ENCODE peak calls at places on chromosomes 4 and X, in five cellular contexts. M, B, J, O and K are unnamed samples.

GRCh38 chrX:149302705-149303104 is 202.4 kb downstream of the IDS start:
- DNase-seq in B (no peak), J (no peak), O (no peak), M (no peak), K (no peak)

GRCh38 chrX:21998037-21998436 is 34.1 kb upstream of the PHEX start:
- DNase-seq in B (no peak), J (no peak), O (no peak), M (no peak), K (no peak)

GRCh38 chrX:10166731-10167149 is 10.0 kb downstream of the CLCN4 start:
- DNase-seq in M (no peak), B (no peak), O (no peak), J (no peak), K (no peak)

GRCh38 chr4:47862297-47862696 is 24.4 kb upstream of the CORIN start:
- DNase-seq in M (no peak), J (no peak), B (no peak), O (no peak), K (no peak)

GRCh38 chrX:39728025-39728424 is 369.7 kb downstream of the BCOR start:
- DNase-seq in M (no peak), O (peak; percentile 68), J (peak; percentile 37), B (no peak), K (no peak)

GRCh38 chr4:181659202-181659601 is 584.0 kb upstream of the TENM3 start:
- DNase-seq in M (no peak), J (no peak), B (no peak), O (no peak), K (no peak)

GRCh38 chr4:140151700-140152014 is 2.3 kb downstream of the MAML3 start:
- DNase-seq in O (peak; percentile 90), B (peak; percentile 93), M (peak; percentile 83), J (peak; percentile 92), K (peak; percentile 53)

GRCh38 chrX:29172880-29173279 is 585.6 kb downstream of the IL1RAPL1 start:
- DNase-seq in J (no peak), B (no peak), O (no peak), M (no peak), K (no peak)

GRCh38 chr4:102196221-102196620 is 149.1 kb downstream of the SLC39A8 start:
- DNase-seq in M (no peak), O (no peak), J (no peak), B (no peak), K (peak; percentile 37)

GRCh38 chr4:98630804-98631454 is 27.5 kb downstream of the TSPAN5 start:
- DNase-seq in O (no peak), B (no peak), J (no peak), M (no peak), K (no peak)

GRCh38 chr4:27684501-27685077 is 823.9 kb downstream of the STIM2 start:
- DNase-seq in O (peak; percentile 71), J (peak; percentile 15), M (no peak), B (peak; percentile 81), K (peak; percentile 14)

GRCh38 chrX:47232803-47233332 is at the start of gene USP11:
- DNase-seq in B (peak; percentile 75), O (peak; percentile 81), J (peak; percentile 78), M (no peak), K (no peak)

GRCh38 chrX:136065044-136065671 is 79.9 kb downstream of the SLC9A6 start:
- DNase-seq in B (peak; percentile 5), M (peak; percentile 60), J (no peak), O (peak; percentile 86), K (peak; percentile 3)

GRCh38 chr4:83252782-83253405 is 31.7 kb downstream of the COQ2 start:
- DNase-seq in M (peak; percentile 65), B (peak; percentile 74), J (peak; percentile 36), O (peak; percentile 74), K (peak; percentile 55)

GRCh38 chr4:17103231-17103630 is 204.8 kb upstream of the LDB2 start:
- DNase-seq in O (no peak), J (no peak), B (no peak), M (no peak), K (peak; percentile 29)

GRCh38 chr4:3722446-3723231 is 43.5 kb upstream of the ADRA2C start:
- DNase-seq in M (no peak), O (no peak), B (no peak), J (no peak), K (no peak)

GRCh38 chr4:3721627-3722026 is 44.6 kb upstream of the ADRA2C start:
- DNase-seq in J (no peak), O (no peak), B (no peak), M (peak; percentile 77), K (no peak)

GRCh38 chr4:3721186-3721585 is 45.0 kb upstream of the ADRA2C start:
- DNase-seq in O (no peak), B (no peak), M (no peak), J (no peak), K (no peak)

GRCh38 chr4:3724319-3725231 is 41.6 kb upstream of the ADRA2C start:
- DNase-seq in J (no peak), M (no peak), B (peak; percentile 15), O (no peak), K (no peak)

DNA sequence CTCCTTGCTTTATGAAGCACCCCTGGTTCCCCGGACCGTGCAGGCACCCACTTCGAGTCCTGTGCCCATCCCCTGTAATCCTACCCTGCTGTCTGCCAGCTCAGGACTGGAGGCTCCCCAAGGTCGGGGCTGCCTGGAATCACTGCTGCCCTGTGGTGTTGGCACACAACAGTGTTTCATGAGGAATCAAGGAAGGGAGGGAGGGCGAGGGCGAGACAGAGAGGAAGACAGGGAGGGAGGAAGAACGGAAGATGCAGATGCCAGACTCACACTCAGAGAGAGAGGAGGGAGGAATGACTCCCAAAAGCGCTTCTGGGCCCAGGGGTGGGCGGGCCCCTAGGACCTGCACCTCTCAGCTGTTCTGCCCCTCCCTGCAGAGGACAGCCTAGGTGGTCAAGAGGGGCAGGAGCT is 42.9 kb upstream of the ADRA2C start:
- DNase-seq in O (no peak), M (peak; percentile 65), B (no peak), J (no peak), K (peak; percentile 44)
- H3K27me3 ChIP-seq in O (peaks cover 18% of the 10 kb centered on the region), M (no peaks in the 10 kb centered on the region), B (peaks cover 46% of the 10 kb centered on the region), J (no peaks in the 10 kb centered on the region), K (no peaks in the 10 kb centered on the region)

DNA sequence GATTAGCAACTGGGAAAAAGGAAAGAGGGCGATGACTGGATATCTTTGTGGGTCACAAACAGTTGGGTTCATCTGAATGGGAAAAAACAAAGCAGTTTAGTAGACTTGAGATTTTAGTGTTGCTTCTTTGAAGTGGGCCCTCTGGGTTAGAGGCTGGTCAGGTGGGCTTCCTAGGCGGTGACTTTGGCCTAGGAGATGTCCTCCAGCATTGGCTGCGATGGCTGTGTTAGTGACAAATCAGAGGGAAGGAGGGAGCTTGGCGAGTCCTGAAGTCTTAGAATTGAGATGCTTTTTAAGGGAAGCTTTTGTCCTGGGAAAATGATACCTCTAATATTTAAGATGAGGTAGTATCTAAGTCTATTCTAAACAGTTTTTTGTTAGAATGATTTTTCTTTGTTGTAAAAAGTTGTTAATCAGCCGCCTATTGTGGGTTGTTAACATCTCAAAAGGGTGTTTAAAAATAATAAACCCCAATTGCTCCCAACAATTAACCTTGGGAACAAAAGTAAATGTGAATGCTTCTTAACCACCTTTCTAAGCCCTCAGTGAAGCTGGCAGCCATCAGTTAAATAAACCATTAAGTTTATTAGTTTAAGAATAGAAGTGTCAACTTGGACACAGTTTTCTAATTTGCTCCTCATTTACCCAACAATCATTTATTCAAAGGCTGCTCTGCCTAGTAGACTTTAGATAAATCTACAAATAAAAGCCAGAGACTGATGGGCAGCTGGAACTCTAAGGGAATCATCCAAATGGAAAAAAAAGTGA is 31.7 kb downstream of the DLG3 start:
- DNase-seq in O (no peak), M (no peak), J (no peak), B (no peak), K (no peak)
- H3K4me3 ChIP-seq in O (no peak overlapping the region), M (no peak overlapping the region), J (no peak overlapping the region), B (no peak overlapping the region), K (no peak overlapping the region)

GRCh38 chr4:178320003-178320402 is 877.8 kb upstream of the AGA start:
- DNase-seq in J (no peak), O (no peak), B (no peak), M (no peak), K (no peak)
- H3K9me3 ChIP-seq in J (no peaks in the 10 kb centered on the region), O (no peaks in the 10 kb centered on the region), B (no peaks in the 10 kb centered on the region), M (peaks cover 2% of the 10 kb centered on the region), K (peaks cover 23% of the 10 kb centered on the region)

GRCh38 chrX:147180886-147181285 is 366.3 kb upstream of the CXorf51A start:
- DNase-seq in O (no peak), M (no peak), J (no peak), B (no peak), K (no peak)

DNA sequence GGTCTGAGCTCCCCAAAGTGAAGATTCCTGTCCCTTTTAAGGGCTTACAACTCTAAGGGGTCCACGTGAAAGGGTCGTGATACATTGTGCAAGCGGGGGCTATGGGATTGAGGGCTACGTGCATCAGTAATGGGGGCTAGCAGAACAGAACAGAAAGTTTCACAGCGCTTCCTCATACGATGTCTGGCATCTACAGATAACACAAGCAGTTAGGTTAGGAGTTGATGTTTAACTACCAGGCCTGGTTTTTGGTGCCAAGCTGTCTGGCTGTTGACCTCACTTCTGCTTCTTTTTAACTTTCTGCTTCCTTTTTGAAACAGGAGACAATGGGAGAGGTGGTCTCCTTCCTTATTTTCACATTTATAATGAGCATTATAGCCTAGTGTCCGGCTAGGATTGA is 368.6 kb upstream of the CXorf51A start:
- DNase-seq in J (no peak), B (no peak), O (no peak), M (no peak), K (no peak)
- H3K27me3 ChIP-seq in J (no peaks in the 10 kb centered on the region), B (no peaks in the 10 kb centered on the region), O (no peaks in the 10 kb centered on the region), M (no peaks in the 10 kb centered on the region), K (no peaks in the 10 kb centered on the region)

DNA sequence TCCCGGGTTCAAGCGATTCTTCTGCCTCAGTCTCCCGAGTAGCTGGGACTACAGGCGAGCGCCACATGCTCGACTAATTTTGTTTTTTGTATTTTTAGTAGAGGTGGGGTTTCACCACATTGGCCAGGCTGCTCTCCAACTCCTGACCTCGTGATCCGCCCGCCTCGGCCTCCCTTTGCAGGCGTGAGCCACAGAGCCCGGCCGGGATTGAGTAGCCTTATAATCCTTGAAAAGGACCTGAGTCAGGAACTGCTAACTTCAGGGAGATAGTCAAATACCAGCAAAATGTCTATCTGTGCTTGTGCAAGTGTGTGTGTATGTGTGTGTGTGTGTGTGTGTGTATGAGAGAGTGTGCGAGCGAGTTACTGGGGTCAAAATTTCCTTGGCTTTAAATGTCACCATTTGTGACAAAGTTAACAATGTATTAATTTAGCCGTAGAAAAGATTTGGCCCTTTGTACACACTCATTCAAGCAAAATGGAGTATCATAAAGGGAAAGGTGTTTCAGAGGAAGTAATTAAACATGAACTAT is 1.8 kb upstream of the KDM6A start:
- DNase-seq in J (no peak), B (no peak), M (no peak), O (no peak), K (no peak)
- H3K4me3 ChIP-seq in J (peak overlapping the region; percentile 87), B (peak overlapping the region; percentile 61), M (no peak overlapping the region), O (no peak overlapping the region), K (peak overlapping the region; percentile 75)

DNA sequence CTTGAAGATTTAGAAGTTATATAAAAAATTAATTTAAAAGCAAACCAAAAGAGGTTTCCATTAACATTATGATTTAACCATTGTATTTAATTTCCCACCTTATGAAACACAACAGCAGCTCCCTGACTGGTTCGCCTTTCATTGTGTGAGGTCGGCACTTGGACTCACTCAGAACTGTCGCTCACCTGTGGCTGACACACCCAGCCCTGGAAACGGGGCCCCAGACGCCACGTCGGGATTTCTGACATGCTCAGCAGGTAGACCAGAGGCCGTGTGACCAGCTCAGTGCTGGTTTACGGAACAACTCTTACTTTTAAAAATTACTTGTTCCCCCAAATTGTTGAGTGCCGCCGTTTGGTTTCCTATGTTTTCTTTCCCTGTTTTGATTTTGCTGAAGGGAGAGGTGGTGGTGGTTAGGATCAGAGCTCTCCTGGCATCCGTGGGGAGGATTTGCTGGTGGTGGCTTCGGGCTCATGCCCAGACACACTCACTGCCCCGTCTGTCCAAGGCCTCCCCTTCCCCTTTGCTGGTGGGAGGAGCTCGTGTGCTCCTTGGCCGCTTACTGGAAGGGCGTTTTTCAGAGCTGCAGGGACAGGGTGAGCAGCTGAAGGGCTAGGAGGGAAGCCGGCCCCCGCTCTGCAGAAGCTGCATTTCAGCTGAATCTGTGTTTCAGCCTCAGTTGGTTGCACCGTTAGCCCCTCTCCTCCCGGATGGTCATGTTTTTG is 59.2 kb downstream of the CPLX1 start:
- DNase-seq in M (no peak), O (no peak), J (peak; percentile 28), B (no peak), K (no peak)
- H3K9me3 ChIP-seq in M (peaks cover 20% of the 10 kb centered on the region), O (no peaks in the 10 kb centered on the region), J (no peaks in the 10 kb centered on the region), B (no peaks in the 10 kb centered on the region), K (no peaks in the 10 kb centered on the region)